ENCODE peak calls at places on chromosomes 1 and 21, in six cellular contexts. I, S, P, G, Z and F are unnamed samples.

GRCh38 chr1:174433451-174433850 is 14.3 kb upstream of the GPR52 start:
- DNase-seq in P (no peak), Z (no peak), S (no peak), I (no peak), G (no peak), F (no peak)

GRCh38 chr1:7250176-7250575 is 464.9 kb downstream of the CAMTA1 start:
- DNase-seq in I (no peak), Z (no peak), S (no peak), G (no peak), P (no peak), F (no peak)

GRCh38 chr1:15056515-15057285 is 96.8 kb upstream of the TMEM51 start:
- DNase-seq in P (no peak), I (no peak), G (no peak), Z (no peak), S (no peak), F (no peak)

GRCh38 chr1:22041505-22041904 is 11.0 kb upstream of the CDC42 start:
- DNase-seq in G (no peak), Z (no peak), P (no peak), I (no peak), S (no peak), F (no peak)

GRCh38 chr21:38139380-38140168 is 117.2 kb upstream of the KCNJ15 start:
- DNase-seq in Z (peak; percentile 89), P (no peak), I (no peak), G (no peak), S (no peak), F (peak; percentile 39)

GRCh38 chr1:231093158-231093922 is 53.3 kb upstream of the FAM89A start:
- DNase-seq in Z (no peak), G (no peak), P (no peak), S (no peak), I (no peak), F (no peak)

GRCh38 chr1:101128211-101128727 is 102.7 kb upstream of the DPH5 start:
- DNase-seq in P (no peak), G (peak; percentile 46), Z (no peak), I (no peak), S (peak; percentile 68), F (no peak)

GRCh38 chr1:244456586-244456985 is 4.5 kb upstream of the CATSPERE start:
- DNase-seq in S (no peak), G (no peak), P (no peak), I (no peak), Z (no peak), F (no peak)

GRCh38 chr1:226424228-226425003 is 16.5 kb upstream of the PARP1 start:
- DNase-seq in I (no peak), P (no peak), G (no peak), S (no peak), Z (no peak), F (no peak)

GRCh38 chr1:212070720-212071302 is 35.3 kb downstream of the DTL start:
- DNase-seq in G (no peak), I (no peak), Z (no peak), S (no peak), P (no peak), F (no peak)

GRCh38 chr21:37917612-37918011 is 1.4 kb upstream of the KCNJ6 start:
- DNase-seq in S (no peak), Z (no peak), P (no peak), G (no peak), I (no peak), F (no peak)

GRCh38 chr1:114558548-114558947 is 22.9 kb downstream of the BCAS2 start:
- DNase-seq in Z (no peak), G (no peak), I (no peak), P (no peak), S (no peak), F (no peak)

GRCh38 chr1:84387480-84388163 is 10.7 kb upstream of the DNASE2B start:
- DNase-seq in Z (no peak), P (no peak), I (no peak), S (no peak), G (no peak), F (no peak)

GRCh38 chr1:24391882-24392603 is 21.5 kb downstream of the STPG1 start:
- DNase-seq in G (peak; percentile 62), S (peak; percentile 51), Z (no peak), P (peak; percentile 74), I (peak; percentile 55), F (peak; percentile 48)

GRCh38 chr1:88111806-88112205 is 572.3 kb upstream of the PKN2 start:
- DNase-seq in G (no peak), Z (no peak), S (no peak), I (no peak), P (no peak), F (no peak)

GRCh38 chr1:198679535-198680173 is 40.8 kb downstream of the PTPRC start:
- DNase-seq in S (no peak), I (no peak), Z (no peak), G (peak; percentile 71), P (no peak), F (no peak)

GRCh38 chr1:91591175-91591968 is 90.7 kb downstream of the CDC7 start:
- DNase-seq in P (no peak), S (peak; percentile 38), G (no peak), I (no peak), Z (no peak), F (no peak)

GRCh38 chr1:230423261-230423660 is 2.9 kb downstream of the PGBD5 start:
- DNase-seq in G (no peak), I (no peak), S (no peak), Z (no peak), P (no peak), F (no peak)

GRCh38 chr21:33115586-33116541 is 45.9 kb downstream of the OLIG1 start:
- DNase-seq in S (peak; percentile 46), I (no peak), P (no peak), Z (no peak), G (no peak), F (no peak)

GRCh38 chr1:78045850-78046778 is at the start of gene GIPC2:
- DNase-seq in G (no peak), S (no peak), Z (no peak), P (peak; percentile 73), I (peak; percentile 49), F (no peak)

GRCh38 chr1:223811634-223812101 is 34.1 kb downstream of the TP53BP2 start:
- DNase-seq in G (no peak), I (no peak), S (no peak), P (no peak), Z (no peak), F (no peak)

GRCh38 chr1:47474278-47475193 is 36.7 kb downstream of the FOXD2 start:
- DNase-seq in I (no peak), Z (no peak), G (no peak), P (no peak), S (no peak), F (no peak)

GRCh38 chr1:167582064-167582463 is 28.5 kb upstream of the CREG1 start:
- DNase-seq in G (no peak), S (no peak), Z (no peak), P (no peak), I (no peak), F (no peak)

GRCh38 chr1:151061012-151061401 is 810 bp downstream of the MLLT11 start:
- DNase-seq in G (no peak), S (peak; percentile 62), Z (no peak), P (no peak), I (no peak), F (no peak)

GRCh38 chr1:214192825-214193643 is 87.9 kb upstream of the SMYD2 start:
- DNase-seq in Z (no peak), P (no peak), G (no peak), I (no peak), S (no peak), F (no peak)

GRCh38 chr1:34970829-34971228 is 14.3 kb downstream of the TMEM35B start:
- DNase-seq in P (no peak), I (no peak), S (no peak), G (no peak), Z (no peak), F (no peak)

GRCh38 chr21:43865471-43866181 is 603 bp downstream of the AGPAT3 start:
- DNase-seq in I (peak; percentile 60), P (peak; percentile 77), S (peak; percentile 66), Z (no peak), G (peak; percentile 55), F (peak; percentile 62)

GRCh38 chr1:65958561-65959350 is 166.1 kb downstream of the PDE4B start:
- DNase-seq in S (peak; percentile 15), Z (no peak), P (no peak), I (no peak), G (no peak), F (no peak)

GRCh38 chr1:167747988-167748387 is 26.2 kb downstream of the MPZL1 start:
- DNase-seq in S (no peak), I (no peak), G (no peak), Z (no peak), P (no peak), F (no peak)

GRCh38 chr1:198610362-198610761 is 28.5 kb upstream of the PTPRC start:
- DNase-seq in P (no peak), Z (no peak), S (no peak), I (no peak), G (no peak), F (no peak)

DNA sequence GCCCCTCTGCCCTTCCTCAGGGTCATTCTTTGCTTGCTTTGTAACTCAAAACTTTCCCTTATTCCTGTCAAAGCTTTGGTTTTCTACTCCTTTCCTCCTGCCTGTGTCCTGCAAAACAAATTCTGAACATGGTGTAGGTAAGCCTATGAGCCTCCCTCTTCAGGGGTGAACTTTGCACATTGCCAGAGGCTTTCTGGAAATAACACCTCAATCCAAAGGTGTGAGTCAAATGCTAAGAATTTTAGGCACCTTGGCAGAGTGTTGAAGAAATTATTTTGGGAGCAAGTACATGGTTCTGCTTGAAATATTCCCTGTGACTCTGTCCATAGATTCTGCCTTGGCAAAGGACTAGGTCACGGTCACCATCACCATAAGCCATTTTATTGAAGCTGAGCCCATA is 70.0 kb downstream of the PAPPA2 start:
- DNase-seq in G (no peak), Z (no peak), S (no peak), I (no peak), P (no peak), F (no peak)
- H3K36me3 ChIP-seq in G (no peaks in the 10 kb centered on the region), Z (no peaks in the 10 kb centered on the region), S (no peaks in the 10 kb centered on the region), I (no peaks in the 10 kb centered on the region), P (no peaks in the 10 kb centered on the region), F (no peaks in the 10 kb centered on the region)

DNA sequence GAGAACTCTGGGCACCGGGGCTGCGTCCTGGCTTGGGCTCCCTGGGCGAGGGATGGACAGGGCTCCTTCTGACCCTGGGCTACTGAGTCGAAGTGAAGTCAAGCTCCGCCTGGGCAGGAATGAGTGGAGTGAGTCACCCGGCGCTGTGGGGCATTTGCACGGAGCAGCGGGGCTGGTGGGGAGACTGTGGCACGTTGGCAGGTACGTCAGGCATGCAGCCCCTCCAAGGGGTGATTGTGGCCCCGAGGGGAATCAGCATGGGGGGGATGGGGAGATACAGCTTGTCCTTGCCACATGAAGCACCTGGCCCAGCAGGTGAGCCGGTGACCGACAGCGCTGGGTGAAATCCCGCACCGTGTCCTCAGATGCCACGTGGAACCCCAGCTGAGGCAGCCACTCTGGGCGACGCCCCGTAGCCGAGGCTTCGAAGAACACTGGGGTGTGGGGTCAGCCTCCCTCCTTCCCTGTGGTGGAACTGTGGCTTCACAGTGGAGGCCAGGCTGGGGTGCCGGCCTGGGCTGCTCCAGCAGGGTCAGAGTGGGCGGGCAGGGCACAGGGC is 62.3 kb downstream of the COL18A1 start:
- DNase-seq in P (peak; percentile 43), S (no peak), I (peak; percentile 8), Z (no peak), G (peak; percentile 3), F (no peak)
- TF ChIP-seq CTCF in P (no peak), S (no peak), I (no peak), Z (no peak), G (no peak), F (no peak)

GRCh38 chr1:204446413-204447111 is 34.9 kb upstream of the PPP1R15B start:
- DNase-seq in Z (no peak), S (peak; percentile 84), G (peak; percentile 82), I (peak; percentile 76), P (peak; percentile 89), F (peak; percentile 70)
- H3K36me3 ChIP-seq in Z (peaks cover 8% of the 10 kb centered on the region), S (peaks cover 83% of the 10 kb centered on the region), G (peaks cover 32% of the 10 kb centered on the region), I (no peaks in the 10 kb centered on the region), P (peaks cover 6% of the 10 kb centered on the region), F (peaks cover 26% of the 10 kb centered on the region)

GRCh38 chr1:56776581-56776980 is 42.6 kb downstream of the FYB2 start:
- DNase-seq in P (no peak), S (no peak), Z (no peak), G (no peak), I (no peak), F (no peak)
- TF ChIP-seq CTCF in P (no peak), S (no peak), Z (no peak), G (no peak), I (no peak), F (no peak)